ENCODE peak calls at places on chromosomes 16 and 17, in four cellular contexts. D, Y, J and L are unnamed samples.

GRCh38 chr16:12458591-12459400 is 344.9 kb downstream of the CPPED1 start:
- DNase-seq in Y (no peak), D (no peak), J (no peak), L (no peak)

GRCh38 chr17:56085576-56086267 is 67.6 kb upstream of the ANKFN1 start:
- DNase-seq in J (no peak), D (peak; percentile 8), Y (no peak), L (no peak)

GRCh38 chr16:54993496-54993895 is 62.8 kb downstream of the IRX5 start:
- DNase-seq in J (no peak), Y (no peak), D (no peak), L (no peak)

GRCh38 chr17:69390735-69391501 is 23.6 kb upstream of the MAP2K6 start:
- DNase-seq in Y (no peak), D (no peak), J (no peak), L (no peak)

GRCh38 chr17:78745407-78746088 is 36.5 kb downstream of the CYTH1 start:
- DNase-seq in D (peak; percentile 40), J (no peak), Y (no peak), L (peak; percentile 31)

GRCh38 chr17:73261617-73261951 is at the start of gene CPSF4L:
- DNase-seq in D (no peak), J (no peak), Y (no peak), L (no peak)

GRCh38 chr16:56700631-56701030 is 18.4 kb downstream of the MT1X start:
- DNase-seq in J (no peak), Y (no peak), D (no peak), L (no peak)

GRCh38 chr17:68343976-68344375 is 52.7 kb downstream of the ARSG start:
- DNase-seq in D (no peak), Y (no peak), J (no peak), L (no peak)

GRCh38 chr17:34654871-34655270 is 75.5 kb downstream of the TMEM132E start:
- DNase-seq in D (no peak), J (no peak), Y (no peak), L (no peak)

GRCh38 chr16:52071101-52071500 is 475.8 kb downstream of the TOX3 start:
- DNase-seq in Y (no peak), J (no peak), D (no peak), L (no peak)

GRCh38 chr17:49285716-49286115 is 55.1 kb upstream of the PHOSPHO1 start:
- DNase-seq in Y (no peak), J (no peak), D (no peak), L (no peak)

GRCh38 chr17:42679001-42679491 is 2.3 kb upstream of the PLEKHH3 start:
- DNase-seq in D (peak; percentile 53), J (peak; percentile 45), Y (no peak), L (no peak)

GRCh38 chr16:20906225-20906870 is 5.8 kb downstream of the LYRM1 start:
- DNase-seq in J (peak; percentile 42), D (peak; percentile 88), Y (peak; percentile 93), L (peak; percentile 84)

DNA sequence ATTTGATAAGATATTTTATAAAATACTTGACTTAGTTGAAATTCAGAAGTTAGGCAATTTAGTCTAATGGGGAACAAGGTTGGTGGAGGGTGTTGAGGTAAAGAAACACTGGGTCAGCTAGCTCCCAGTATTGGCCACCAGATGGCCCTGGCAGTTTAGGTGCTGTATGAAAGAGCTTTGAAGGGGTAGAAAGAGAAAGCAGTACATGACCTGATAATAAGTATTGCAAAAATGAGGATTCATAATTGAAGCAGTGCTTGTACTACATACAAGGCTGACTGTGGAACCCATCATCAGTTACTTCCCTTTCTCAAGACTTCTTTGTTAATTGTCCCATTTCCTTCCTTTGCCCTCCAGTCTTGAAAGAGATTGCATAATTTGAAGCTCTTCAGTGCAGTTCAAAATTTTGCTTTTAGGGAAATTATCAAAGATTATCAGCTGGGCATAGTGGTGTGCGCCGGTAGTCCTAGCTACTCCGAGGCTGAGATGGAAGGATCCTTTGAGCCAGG is 29.4 kb downstream of the TANC2 start:
- DNase-seq in Y (no peak), D (peak; percentile 56), J (peak; percentile 43), L (peak; percentile 10)
- TF ChIP-seq CTCF in Y (peak; percentile 43), D (peak; percentile 78), J (peak; percentile 84), L (peak; percentile 71)

GRCh38 chr17:16488572-16488997 is 3.4 kb downstream of the LRRC75A start:
- DNase-seq in D (no peak), Y (no peak), J (no peak), L (no peak)

GRCh38 chr17:16493470-16494048 is 1.6 kb upstream of the LRRC75A start:
- DNase-seq in D (no peak), J (no peak), Y (no peak), L (no peak)

GRCh38 chr17:16492613-16493290 is 759 bp upstream of the LRRC75A start:
- DNase-seq in J (no peak), Y (no peak), D (no peak), L (no peak)

GRCh38 chr17:16491131-16491702 is 776 bp downstream of the LRRC75A start:
- DNase-seq in D (no peak), J (no peak), Y (no peak), L (no peak)

DNA sequence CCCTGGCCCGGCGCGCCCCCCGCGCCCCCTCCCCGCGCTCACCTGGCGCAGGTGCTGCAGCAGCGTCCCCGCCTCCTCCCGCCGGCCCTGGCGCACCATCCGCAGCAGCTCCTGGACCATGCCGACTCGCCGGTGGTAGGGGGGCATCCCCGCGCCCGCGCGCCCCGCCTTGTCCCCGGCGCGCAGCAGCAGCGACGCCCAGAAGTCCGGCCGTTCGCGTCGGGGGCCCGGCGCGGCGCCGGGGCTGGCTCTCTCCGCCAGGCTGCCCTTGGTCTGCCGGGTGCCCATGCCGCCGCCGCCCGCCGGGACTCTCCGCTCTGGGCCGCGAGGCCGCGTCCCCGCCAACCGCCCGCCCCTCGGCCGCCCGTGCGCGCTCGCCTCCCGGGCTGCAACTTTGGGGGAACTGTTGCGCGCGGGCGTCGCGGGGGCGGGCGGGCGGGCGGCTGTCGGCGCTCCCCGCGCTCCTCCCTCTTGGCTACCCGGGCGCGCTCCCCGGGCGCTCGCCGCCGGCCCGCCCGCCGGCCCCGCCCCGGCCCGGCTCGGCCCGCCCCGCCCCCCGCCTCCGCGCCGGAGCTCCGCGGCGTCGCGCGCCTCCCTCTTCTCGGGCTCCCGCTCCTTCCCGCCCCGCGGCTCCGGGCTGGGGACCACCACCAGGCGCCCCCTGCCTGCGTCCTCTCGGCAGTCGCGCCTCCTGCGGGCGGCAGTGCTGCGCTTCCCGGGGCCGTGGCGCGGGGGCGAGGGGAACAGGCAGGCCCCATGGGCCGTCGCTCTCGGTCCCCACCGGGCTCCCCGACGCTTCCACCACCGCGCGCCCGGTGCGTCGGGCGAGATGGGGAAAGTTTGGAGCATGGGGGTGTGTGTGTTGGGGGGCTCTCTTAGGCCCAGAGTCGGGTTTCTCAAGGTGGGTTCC is at the start of gene LRRC75A:
- DNase-seq in Y (no peak), D (no peak), J (no peak), L (no peak)
- TF ChIP-seq CTCF in Y (no peak), D (no peak), J (no peak), L (no peak)

GRCh38 chr16:85119333-85120005 is 7.2 kb upstream of the CIBAR2 start:
- DNase-seq in D (no peak), J (no peak), Y (no peak), L (no peak)

GRCh38 chr16:85120006-85120340 is 7.7 kb upstream of the CIBAR2 start:
- DNase-seq in D (no peak), Y (no peak), J (no peak), L (no peak)

GRCh38 chr16:85113913-85114312 is 1.6 kb upstream of the CIBAR2 start:
- DNase-seq in Y (no peak), D (no peak), J (no peak), L (no peak)

GRCh38 chr16:85114909-85115567 is 2.8 kb upstream of the CIBAR2 start:
- DNase-seq in D (peak; percentile 79), Y (no peak), J (peak; percentile 76), L (no peak)

GRCh38 chr16:85117418-85117817 is 5.1 kb upstream of the CIBAR2 start:
- DNase-seq in D (no peak), J (no peak), Y (no peak), L (no peak)
- TF ChIP-seq CTCF in D (no peak), J (no peak), Y (no peak), L (no peak)

GRCh38 chr17:63918305-63918704 is 334 bp downstream of the GH1 start:
- DNase-seq in Y (no peak), J (no peak), D (no peak), L (no peak)
- TF ChIP-seq CTCF in Y (peak; percentile 16), J (peak; percentile 4), D (no peak), L (no peak)

DNA sequence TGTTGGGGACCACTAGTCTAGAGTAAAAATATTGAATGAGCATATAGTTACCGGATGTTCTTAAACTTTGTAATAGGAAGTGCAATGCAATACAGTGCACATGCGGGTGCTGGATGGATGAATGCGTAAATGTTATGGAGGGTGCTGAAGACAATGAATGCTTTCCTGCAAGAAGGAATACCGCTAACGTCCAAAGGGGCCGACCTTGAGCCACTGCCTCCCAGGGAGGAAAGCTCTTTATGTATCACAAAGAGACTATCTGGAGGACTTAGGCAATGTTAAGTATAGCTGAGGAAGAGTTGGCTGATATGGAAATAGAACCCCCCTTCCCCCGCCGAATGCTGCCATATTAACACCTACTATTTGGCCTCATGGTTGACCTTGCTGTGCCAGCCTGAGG is 27.5 kb upstream of the SHCBP1 start:
- DNase-seq in Y (no peak), D (no peak), J (no peak), L (no peak)
- TF ChIP-seq CTCF in Y (no peak), D (no peak), J (peak; percentile 25), L (no peak)

DNA sequence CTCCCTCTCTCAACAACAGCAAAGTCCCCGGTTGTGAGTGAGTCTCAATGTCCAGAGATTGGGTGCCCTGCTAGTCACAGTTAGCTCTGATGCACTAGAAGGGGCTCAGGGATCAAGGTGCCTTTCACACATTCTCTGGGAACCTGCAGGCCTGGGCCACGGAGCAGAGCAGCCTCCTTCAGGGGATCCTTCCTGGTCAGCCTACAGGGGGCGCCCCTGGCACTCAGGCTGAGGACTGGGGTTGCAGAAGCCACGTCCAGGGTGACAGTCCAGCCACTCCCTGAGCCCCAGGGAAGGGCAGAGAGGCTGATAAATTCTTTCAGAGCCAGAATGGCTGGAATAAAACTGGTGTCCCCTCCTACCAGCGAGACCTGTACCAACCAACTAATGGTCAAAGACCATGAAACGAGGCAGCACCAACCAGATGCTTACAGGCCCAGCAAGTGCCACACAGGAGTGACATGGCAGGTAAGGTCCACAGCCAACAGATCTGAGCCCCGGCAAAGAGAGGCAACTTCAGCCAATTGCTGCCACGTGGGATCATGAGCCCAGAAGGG is 43.5 kb downstream of the ST3GAL2 start:
- DNase-seq in D (peak; percentile 20), J (peak; percentile 15), Y (no peak), L (no peak)
- TF ChIP-seq CTCF in D (peak; percentile 82), J (peak; percentile 85), Y (peak; percentile 72), L (peak; percentile 88)